ENCODE peak calls at places on chromosomes 5 and 9, in seven cellular contexts. One of them, this sample, is unnamed.

GRCh38 chr9:86943223-86943870 is 4.0 kb downstream of the GAS1 start:
- DNase-seq in dorsolateral prefrontal cortex: no peak
- DNase-seq in uterus: no peak
- DNase-seq in PC-3: no peak
- DNase-seq in neural progenitor cell: no peak
- DNase-seq in kidney epithelial cell: no peak
- DNase-seq in AG04450: no peak
- DNase-seq in this sample: no peak

GRCh38 chr5:126368239-126368812 is 54.9 kb upstream of the GRAMD2B start:
- DNase-seq in uterus: peak
- DNase-seq in AG04450: no peak
- DNase-seq in PC-3: peak
- DNase-seq in neural progenitor cell: peak
- DNase-seq in kidney epithelial cell: no peak
- DNase-seq in dorsolateral prefrontal cortex: no peak
- DNase-seq in this sample: no peak

GRCh38 chr9:87445646-87446045 is 52.0 kb upstream of the DAPK1 start:
- DNase-seq in PC-3: no peak
- DNase-seq in dorsolateral prefrontal cortex: no peak
- DNase-seq in neural progenitor cell: peak
- DNase-seq in AG04450: no peak
- DNase-seq in kidney epithelial cell: no peak
- DNase-seq in uterus: peak
- DNase-seq in this sample: no peak

GRCh38 chr5:172887735-172888134 is 53.7 kb downstream of the ERGIC1 start:
- DNase-seq in kidney epithelial cell: no peak
- DNase-seq in uterus: peak
- DNase-seq in neural progenitor cell: no peak
- DNase-seq in AG04450: peak
- DNase-seq in dorsolateral prefrontal cortex: no peak
- DNase-seq in PC-3: no peak
- DNase-seq in this sample: peak

GRCh38 chr5:6710078-6710477 is 3.2 kb upstream of the TENT4A start:
- DNase-seq in AG04450: no peak
- DNase-seq in kidney epithelial cell: peak
- DNase-seq in PC-3: peak
- DNase-seq in neural progenitor cell: no peak
- DNase-seq in dorsolateral prefrontal cortex: no peak
- DNase-seq in uterus: no peak
- DNase-seq in this sample: no peak

GRCh38 chr5:76782444-76782843 is 36.4 kb upstream of the F2RL1 start:
- DNase-seq in AG04450: no peak
- DNase-seq in neural progenitor cell: no peak
- DNase-seq in kidney epithelial cell: no peak
- DNase-seq in dorsolateral prefrontal cortex: no peak
- DNase-seq in PC-3: no peak
- DNase-seq in uterus: no peak
- DNase-seq in this sample: no peak

GRCh38 chr5:61735531-61735930 is 403.5 kb downstream of the ZSWIM6 start:
- DNase-seq in AG04450: no peak
- DNase-seq in neural progenitor cell: no peak
- DNase-seq in kidney epithelial cell: no peak
- DNase-seq in PC-3: no peak
- DNase-seq in dorsolateral prefrontal cortex: no peak
- DNase-seq in uterus: no peak
- DNase-seq in this sample: no peak

GRCh38 chr9:100521282-100521681 is 48.3 kb downstream of the TMEFF1 start:
- DNase-seq in dorsolateral prefrontal cortex: no peak
- DNase-seq in uterus: no peak
- DNase-seq in neural progenitor cell: no peak
- DNase-seq in kidney epithelial cell: no peak
- DNase-seq in PC-3: no peak
- DNase-seq in AG04450: no peak
- DNase-seq in this sample: no peak

GRCh38 chr9:121700165-121700830 is 48.9 kb downstream of the DAB2IP start:
- DNase-seq in neural progenitor cell: peak
- DNase-seq in PC-3: peak
- DNase-seq in dorsolateral prefrontal cortex: peak
- DNase-seq in AG04450: no peak
- DNase-seq in kidney epithelial cell: no peak
- DNase-seq in uterus: peak
- DNase-seq in this sample: no peak

GRCh38 chr5:156367602-156368001 is 40.6 kb downstream of the SGCD start:
- DNase-seq in PC-3: no peak
- DNase-seq in dorsolateral prefrontal cortex: no peak
- DNase-seq in kidney epithelial cell: peak
- DNase-seq in AG04450: peak
- DNase-seq in uterus: no peak
- DNase-seq in neural progenitor cell: no peak
- DNase-seq in this sample: peak

GRCh38 chr5:2752059-2752874 is 790 bp upstream of the IRX2 start:
- DNase-seq in kidney epithelial cell: no peak
- DNase-seq in neural progenitor cell: peak
- DNase-seq in uterus: no peak
- DNase-seq in dorsolateral prefrontal cortex: no peak
- DNase-seq in AG04450: no peak
- DNase-seq in PC-3: peak
- DNase-seq in this sample: no peak

GRCh38 chr5:139177809-139178581 is 20.2 kb downstream of the SIL1 start:
- DNase-seq in AG04450: no peak
- DNase-seq in kidney epithelial cell: no peak
- DNase-seq in neural progenitor cell: no peak
- DNase-seq in PC-3: no peak
- DNase-seq in dorsolateral prefrontal cortex: peak
- DNase-seq in uterus: no peak
- DNase-seq in this sample: no peak

GRCh38 chr5:150116667-150117395 is 30.5 kb upstream of the CSF1R start:
- DNase-seq in neural progenitor cell: peak
- DNase-seq in uterus: no peak
- DNase-seq in AG04450: no peak
- DNase-seq in dorsolateral prefrontal cortex: no peak
- DNase-seq in kidney epithelial cell: no peak
- DNase-seq in PC-3: peak
- DNase-seq in this sample: no peak

GRCh38 chr9:15824310-15824709 is 271.5 kb downstream of the CCDC171 start:
- DNase-seq in kidney epithelial cell: no peak
- DNase-seq in neural progenitor cell: peak
- DNase-seq in uterus: no peak
- DNase-seq in dorsolateral prefrontal cortex: no peak
- DNase-seq in PC-3: peak
- DNase-seq in AG04450: no peak
- DNase-seq in this sample: no peak
- TF ChIP-seq CTCF in kidney epithelial cell: peak
- TF ChIP-seq CTCF in neural progenitor cell: peak
- TF ChIP-seq CTCF in uterus: no peak
- TF ChIP-seq CTCF in dorsolateral prefrontal cortex: no peak
- TF ChIP-seq CTCF in PC-3: no peak
- TF ChIP-seq CTCF in AG04450: peak
- TF ChIP-seq CTCF in this sample: no peak

GRCh38 chr9:93181672-93182435 is 2.1 kb upstream of the WNK2 start:
- DNase-seq in dorsolateral prefrontal cortex: peak
- DNase-seq in PC-3: no peak
- DNase-seq in uterus: no peak
- DNase-seq in neural progenitor cell: no peak
- DNase-seq in kidney epithelial cell: no peak
- DNase-seq in AG04450: no peak
- DNase-seq in this sample: no peak

GRCh38 chr9:93183663-93184438 is at the start of gene WNK2:
- DNase-seq in PC-3: peak
- DNase-seq in uterus: no peak
- DNase-seq in kidney epithelial cell: no peak
- DNase-seq in dorsolateral prefrontal cortex: peak
- DNase-seq in neural progenitor cell: peak
- DNase-seq in AG04450: no peak
- DNase-seq in this sample: no peak

GRCh38 chr9:93182572-93182971 is 1.4 kb upstream of the WNK2 start:
- DNase-seq in neural progenitor cell: no peak
- DNase-seq in kidney epithelial cell: no peak
- DNase-seq in uterus: no peak
- DNase-seq in PC-3: no peak
- DNase-seq in dorsolateral prefrontal cortex: no peak
- DNase-seq in AG04450: no peak
- DNase-seq in this sample: no peak

GRCh38 chr9:93184439-93185221 is 691 bp downstream of the WNK2 start:
- DNase-seq in kidney epithelial cell: no peak
- DNase-seq in neural progenitor cell: peak
- DNase-seq in AG04450: no peak
- DNase-seq in uterus: no peak
- DNase-seq in PC-3: peak
- DNase-seq in dorsolateral prefrontal cortex: peak
- DNase-seq in this sample: no peak

GRCh38 chr9:93183106-93183662 is 755 bp upstream of the WNK2 start:
- DNase-seq in AG04450: no peak
- DNase-seq in kidney epithelial cell: no peak
- DNase-seq in PC-3: no peak
- DNase-seq in dorsolateral prefrontal cortex: no peak
- DNase-seq in uterus: no peak
- DNase-seq in neural progenitor cell: no peak
- DNase-seq in this sample: no peak
- H3K4me3 ChIP-seq in AG04450: no peak
- H3K4me3 ChIP-seq in kidney epithelial cell: no peak
- H3K4me3 ChIP-seq in PC-3: peak
- H3K4me3 ChIP-seq in dorsolateral prefrontal cortex: no peak
- H3K4me3 ChIP-seq in uterus: no peak
- H3K4me3 ChIP-seq in neural progenitor cell: peak
- H3K4me3 ChIP-seq in this sample: no peak

GRCh38 chr5:90000351-90000750 is 409.2 kb downstream of the CETN3 start:
- DNase-seq in dorsolateral prefrontal cortex: no peak
- DNase-seq in uterus: no peak
- DNase-seq in kidney epithelial cell: no peak
- DNase-seq in AG04450: no peak
- DNase-seq in PC-3: no peak
- DNase-seq in neural progenitor cell: no peak
- DNase-seq in this sample: no peak
- TF ChIP-seq CTCF in dorsolateral prefrontal cortex: no peak
- TF ChIP-seq CTCF in uterus: no peak
- TF ChIP-seq CTCF in kidney epithelial cell: no peak
- TF ChIP-seq CTCF in AG04450: no peak
- TF ChIP-seq CTCF in PC-3: no peak
- TF ChIP-seq CTCF in neural progenitor cell: peak
- TF ChIP-seq CTCF in this sample: no peak

DNA sequence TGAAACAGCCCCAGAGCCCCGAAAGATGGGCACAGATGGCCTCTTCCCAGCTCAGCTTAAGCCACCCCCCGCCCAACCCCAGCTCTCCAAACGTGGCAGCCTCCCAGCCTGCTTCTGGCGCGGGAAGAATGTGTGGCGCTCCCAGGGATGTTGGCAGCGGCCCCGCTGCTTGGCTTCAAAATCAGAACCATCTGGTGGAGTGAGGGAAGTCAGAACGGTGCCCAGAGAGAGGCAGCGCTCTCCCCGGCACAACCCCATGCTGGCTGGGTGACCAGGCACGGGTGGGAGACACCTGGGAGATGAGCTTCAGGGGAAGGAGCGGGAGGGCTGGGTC is 72.7 kb upstream of the ORM1 start:
- DNase-seq in kidney epithelial cell: no peak
- DNase-seq in AG04450: peak
- DNase-seq in PC-3: no peak
- DNase-seq in dorsolateral prefrontal cortex: peak
- DNase-seq in uterus: peak
- DNase-seq in neural progenitor cell: no peak
- DNase-seq in this sample: peak
- H3K4me3 ChIP-seq in kidney epithelial cell: no peak
- H3K4me3 ChIP-seq in AG04450: no peak
- H3K4me3 ChIP-seq in PC-3: no peak
- H3K4me3 ChIP-seq in dorsolateral prefrontal cortex: peak
- H3K4me3 ChIP-seq in uterus: no peak
- H3K4me3 ChIP-seq in neural progenitor cell: no peak
- H3K4me3 ChIP-seq in this sample: no peak

This sample was measured in AG04449.